ENCODE peak calls at places on chromosomes 11 and 22, in nine cellular contexts. H, S, P, K, G, F, N, T and B are unnamed samples. For H3K4me1, the result is how much of the 10 kb centered on the place peaks cover.

GRCh38 chr11:95248666-95249467 is 17.9 kb upstream of the SESN3 start:
- DNase-seq in F (no peak), T (no peak), N (no peak), P (no peak), K (no peak), S (no peak), H (no peak), G (no peak), B (no peak)

GRCh38 chr11:41056892-41057569 is 402.4 kb downstream of the LRRC4C start:
- DNase-seq in N (no peak), S (peak), H (no peak), P (no peak), K (no peak), F (no peak), G (no peak), T (no peak), B (no peak)

GRCh38 chr22:48178536-48178935 is 1416.1 kb downstream of the TBC1D22A start:
- DNase-seq in H (no peak), P (no peak), G (no peak), F (no peak), S (no peak), K (no peak), N (no peak), T (no peak), B (no peak)

GRCh38 chr11:18016789-18017188 is 3.9 kb upstream of the SERGEF start:
- DNase-seq in H (no peak), N (no peak), K (no peak), G (no peak), F (no peak), S (no peak), P (no peak), T (no peak), B (no peak)

GRCh38 chr11:112421854-112422253 is 161.2 kb upstream of the PLET1 start:
- DNase-seq in K (no peak), S (no peak), N (no peak), P (no peak), H (no peak), F (no peak), T (no peak), G (no peak), B (no peak)

GRCh38 chr22:17007257-17007656 is 765 bp downstream of the GAB4 start:
- DNase-seq in H (no peak), N (no peak), F (no peak), S (no peak), G (no peak), K (no peak), P (no peak), T (no peak), B (no peak)

GRCh38 chr11:23359297-23359696 is 499.0 kb upstream of the CCDC179 start:
- DNase-seq in G (peak), S (no peak), F (peak), T (no peak), H (no peak), N (no peak), P (no peak), K (no peak), B (no peak)

GRCh38 chr22:41289681-41290080 is 3.7 kb upstream of the RANGAP1 start:
- DNase-seq in T (no peak), S (no peak), F (no peak), P (no peak), H (no peak), N (no peak), K (no peak), G (no peak), B (no peak)

GRCh38 chr11:1391165-1392010 is 1.7 kb downstream of the BRSK2 start:
- DNase-seq in T (no peak), H (no peak), P (no peak), F (peak), G (no peak), N (no peak), S (peak), K (no peak), B (no peak)

GRCh38 chr22:46115388-46115678 is 35.0 kb upstream of the PPARA start:
- DNase-seq in T (no peak), H (no peak), F (no peak), N (no peak), G (no peak), K (no peak), S (no peak), P (no peak), B (no peak)

DNA sequence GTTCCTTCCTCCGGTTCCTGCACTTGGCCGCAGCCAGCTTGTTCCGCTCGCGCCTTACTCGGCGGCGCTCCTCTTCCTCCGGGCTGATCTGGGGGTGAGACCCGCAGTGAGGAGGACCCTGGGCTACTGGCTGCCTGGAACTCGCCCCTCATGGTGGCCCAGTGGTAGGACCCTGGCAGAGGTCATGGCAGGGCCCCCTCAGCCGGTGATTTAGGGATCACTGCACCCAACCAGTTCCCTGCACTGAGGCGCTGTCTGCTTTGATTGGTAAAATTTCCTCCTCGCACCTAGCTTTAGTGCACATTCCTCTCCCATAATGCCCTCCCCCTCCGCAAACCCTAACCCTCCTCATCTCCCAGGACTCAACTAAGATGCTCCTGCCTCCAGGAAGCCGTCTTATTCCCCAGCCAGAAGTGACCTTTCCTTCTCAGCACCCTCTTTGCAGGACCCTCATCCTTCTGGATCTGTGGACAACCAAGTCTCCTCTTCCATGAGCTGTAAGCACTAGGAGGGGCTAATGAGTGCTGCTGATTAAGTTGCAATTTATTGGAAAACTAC is 3.6 kb downstream of the CCDC85B start:
- DNase-seq in H (no peak), G (no peak), N (no peak), S (peak), T (no peak), K (peak), F (no peak), P (no peak), B (peak)
- H3K4me3 ChIP-seq in H (peak), G (no peak), N (peak), S (no peak), T (no peak), K (peak), F (no peak), P (no peak), B (peak)

DNA sequence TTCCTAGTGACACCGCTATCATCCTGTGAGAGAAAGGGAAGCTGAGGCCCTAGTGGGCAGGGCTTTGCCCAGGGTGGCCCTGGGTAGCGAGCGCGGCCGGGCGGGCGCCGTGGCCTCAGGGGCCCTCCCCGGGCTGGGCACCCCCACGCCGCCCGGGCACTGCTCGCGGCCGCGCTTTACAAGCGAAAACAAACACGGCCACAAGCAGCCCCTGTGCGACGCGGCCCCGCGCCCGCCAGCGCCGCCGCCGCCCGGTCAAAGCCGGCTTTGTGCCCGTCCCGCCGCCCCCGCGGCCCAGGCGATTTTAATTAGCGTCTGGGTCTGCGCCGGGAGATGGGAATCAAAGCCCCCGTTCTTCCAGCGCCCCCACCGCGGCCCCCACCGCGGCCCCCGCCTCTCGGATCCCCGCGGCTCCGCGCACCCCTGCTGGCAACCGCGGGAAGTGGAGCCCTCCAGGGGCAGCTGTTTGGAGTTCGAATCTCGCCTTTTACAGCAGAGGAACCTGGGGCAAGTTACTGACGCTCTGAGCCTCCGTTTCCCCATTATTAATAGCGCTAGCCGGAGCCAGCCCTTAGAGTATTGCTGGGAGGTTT is 47.9 kb downstream of the CHRDL2 start:
- DNase-seq in T (no peak), G (peak), F (no peak), K (no peak), P (no peak), S (peak), N (peak), H (no peak), B (peak)
- TF ChIP-seq CTCF in T (peak), G (peak), F (peak), K (peak), P (no peak), S (peak), N (peak), H (no peak), B (peak)

DNA sequence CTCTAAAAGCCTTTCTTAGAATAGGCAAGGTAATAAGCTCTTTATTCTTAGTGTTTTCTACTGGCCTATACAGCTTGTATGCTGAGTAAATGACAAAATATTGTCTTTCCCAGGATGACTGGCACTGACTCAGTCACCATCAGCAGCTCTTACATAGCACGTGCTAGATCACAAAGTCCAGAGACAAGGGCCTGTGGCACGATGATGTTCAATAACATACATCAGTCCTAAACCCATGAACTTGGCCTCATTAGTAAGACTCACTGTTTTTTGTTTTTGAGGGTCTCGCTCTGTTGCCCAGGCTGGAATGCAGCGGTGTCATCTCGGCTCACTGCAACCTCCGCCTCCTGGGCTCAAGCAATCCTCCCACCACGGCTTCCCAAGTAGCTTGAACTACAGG is 42.7 kb downstream of the CELF1 start:
- DNase-seq in T (no peak), F (no peak), N (no peak), K (no peak), G (no peak), S (no peak), H (peak), P (no peak), B (no peak)
- H3K4me1 ChIP-seq in T (under half), F (under half), N (half or more), K (half or more), G (half or more), S (under half), H (under half), P (under half), B (half or more)

DNA sequence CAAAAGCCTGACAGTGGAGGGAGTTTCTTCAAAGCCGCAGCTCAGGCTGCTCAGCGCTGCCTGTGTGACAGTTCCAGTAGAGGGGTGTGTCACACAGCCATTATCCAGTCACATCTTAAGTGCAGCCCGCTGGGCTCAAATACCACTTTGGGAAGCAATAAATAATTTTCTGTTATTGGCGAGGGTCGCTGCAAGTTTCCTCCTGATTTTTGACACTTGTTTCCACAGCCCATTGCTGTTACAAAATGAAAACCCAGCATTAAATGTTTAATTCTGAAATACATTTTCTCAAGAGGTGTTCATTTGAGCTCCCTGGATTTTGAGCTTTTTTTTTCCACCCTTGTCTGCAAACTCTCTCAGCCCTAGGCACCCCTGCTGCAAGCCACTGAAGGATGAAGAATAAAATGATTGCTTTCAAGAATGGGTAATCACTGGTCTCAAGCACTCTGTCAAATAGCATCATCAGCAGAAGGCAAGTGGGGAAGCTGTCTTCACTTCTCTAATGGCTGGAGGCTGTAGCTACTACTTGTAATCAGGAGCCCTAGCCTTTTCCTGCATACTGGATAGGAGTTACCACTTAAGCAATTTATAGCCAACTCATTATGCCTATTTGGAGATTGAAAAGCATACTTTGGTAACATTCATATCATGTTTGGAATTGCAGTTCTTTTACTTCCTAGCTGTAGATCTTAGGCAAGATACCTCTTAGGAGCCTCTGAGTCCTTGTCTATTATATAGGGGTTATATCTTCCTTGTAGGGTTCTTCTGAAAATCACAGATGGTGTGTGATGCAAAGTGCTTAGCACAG is 373.7 kb downstream of the METTL15 start:
- DNase-seq in N (no peak), T (no peak), H (no peak), K (no peak), S (no peak), P (no peak), G (no peak), F (no peak), B (no peak)
- H3K4me3 ChIP-seq in N (no peak), T (no peak), H (no peak), K (no peak), S (no peak), P (no peak), G (no peak), F (no peak), B (no peak)

GRCh38 chr22:42313804-42314581 is 43.5 kb upstream of the TCF20 start:
- DNase-seq in H (peak), K (no peak), T (no peak), G (peak), N (peak), S (no peak), F (peak), P (no peak), B (no peak)
- TF ChIP-seq CTCF in H (no peak), K (no peak), T (peak), G (peak), N (no peak), S (peak), F (no peak), P (peak), B (peak)